ENCODE peak calls at places on chromosomes 5 and 9, in four cellular contexts. G, L, Z and I are unnamed samples. For H3K9me3, the result is how much of the 10 kb centered on the place peaks cover.

GRCh38 chr9:72665421-72665820 is 144.0 kb downstream of the TMC1 start:
- DNase-seq in G (no peak), L (no peak), Z (no peak), I (no peak)

GRCh38 chr5:81534481-81534840 is 140.5 kb upstream of the ACOT12 start:
- DNase-seq in G (no peak), L (no peak), Z (no peak), I (no peak)

GRCh38 chr9:84597131-84597530 is 72.4 kb upstream of the NTRK2 start:
- DNase-seq in G (no peak), L (no peak), Z (no peak), I (no peak)

GRCh38 chr9:35267716-35268115 is 105.9 kb downstream of the UNC13B start:
- DNase-seq in G (no peak), L (no peak), Z (no peak), I (no peak)

GRCh38 chr5:128163991-128164390 is 80.4 kb downstream of the SLC12A2 start:
- DNase-seq in G (no peak), L (no peak), Z (no peak), I (no peak)

GRCh38 chr9:11457809-11458785 is 845.3 kb upstream of the PTPRD start:
- DNase-seq in G (no peak), L (no peak), Z (no peak), I (no peak)

GRCh38 chr5:150148408-150148927 is 7.2 kb downstream of the PDGFRB start:
- DNase-seq in G (peak), L (no peak), Z (no peak), I (no peak)

GRCh38 chr9:111176511-111176910 is 138.2 kb upstream of the LPAR1 start:
- DNase-seq in G (no peak), L (no peak), Z (no peak), I (no peak)

GRCh38 chr5:89087551-89088318 is 204.8 kb upstream of the MEF2C start:
- DNase-seq in G (peak), L (no peak), Z (no peak), I (no peak)

GRCh38 chr5:59107692-59108091 is 524.8 kb downstream of the RAB3C start:
- DNase-seq in G (no peak), L (no peak), Z (no peak), I (no peak)

GRCh38 chr5:54254482-54255198 is 55.7 kb downstream of the ARL15 start:
- DNase-seq in G (no peak), L (no peak), Z (no peak), I (no peak)

GRCh38 chr9:112852741-112853505 is 37.8 kb downstream of the SLC46A2 start:
- DNase-seq in G (no peak), L (no peak), Z (no peak), I (no peak)

GRCh38 chr5:147216552-147217154 is 18.2 kb upstream of the STK32A start:
- DNase-seq in G (peak), L (no peak), Z (no peak), I (no peak)

GRCh38 chr9:33884856-33885701 is 68.1 kb downstream of the UBE2R2 start:
- DNase-seq in G (no peak), L (no peak), Z (no peak), I (no peak)

GRCh38 chr5:119049824-119050449 is 20.9 kb upstream of the DMXL1 start:
- DNase-seq in G (no peak), L (no peak), Z (no peak), I (no peak)

GRCh38 chr9:103913899-103914298 is 180.2 kb upstream of the SMC2 start:
- DNase-seq in G (no peak), L (no peak), Z (no peak), I (no peak)

GRCh38 chr5:169424956-169425318 is 124.0 kb upstream of the SLIT3 start:
- DNase-seq in G (no peak), L (no peak), Z (no peak), I (no peak)

GRCh38 chr9:130681769-130682489 is 11.7 kb upstream of the EXOSC2 start:
- DNase-seq in G (no peak), L (no peak), Z (no peak), I (no peak)

GRCh38 chr5:91206734-91207133 is 176.4 kb downstream of the ARRDC3 start:
- DNase-seq in G (no peak), L (no peak), Z (no peak), I (no peak)

GRCh38 chr9:18330736-18331335 is 143.1 kb upstream of the ADAMTSL1 start:
- DNase-seq in G (no peak), L (no peak), Z (no peak), I (no peak)

GRCh38 chr5:32753765-32754164 is 42.6 kb downstream of the NPR3 start:
- DNase-seq in G (no peak), L (no peak), Z (no peak), I (no peak)

GRCh38 chr9:88538311-88539085 is 3.5 kb downstream of the NXNL2 start:
- DNase-seq in G (no peak), L (no peak), Z (no peak), I (no peak)

GRCh38 chr9:14021871-14022525 is 291.9 kb downstream of the NFIB start:
- DNase-seq in G (no peak), L (no peak), Z (no peak), I (no peak)

GRCh38 chr5:137143244-137143605 is 355.9 kb downstream of the SPOCK1 start:
- DNase-seq in G (no peak), L (no peak), Z (no peak), I (no peak)

GRCh38 chr5:117889592-117889991 is 1098.8 kb downstream of the DTWD2 start:
- DNase-seq in G (no peak), L (no peak), Z (no peak), I (no peak)

GRCh38 chr5:139132515-139132914 is 65.7 kb downstream of the SIL1 start:
- DNase-seq in G (no peak), L (no peak), Z (no peak), I (no peak)
- H3K9me3 ChIP-seq in G (under half), L (under half), Z (under half), I (under half)

DNA sequence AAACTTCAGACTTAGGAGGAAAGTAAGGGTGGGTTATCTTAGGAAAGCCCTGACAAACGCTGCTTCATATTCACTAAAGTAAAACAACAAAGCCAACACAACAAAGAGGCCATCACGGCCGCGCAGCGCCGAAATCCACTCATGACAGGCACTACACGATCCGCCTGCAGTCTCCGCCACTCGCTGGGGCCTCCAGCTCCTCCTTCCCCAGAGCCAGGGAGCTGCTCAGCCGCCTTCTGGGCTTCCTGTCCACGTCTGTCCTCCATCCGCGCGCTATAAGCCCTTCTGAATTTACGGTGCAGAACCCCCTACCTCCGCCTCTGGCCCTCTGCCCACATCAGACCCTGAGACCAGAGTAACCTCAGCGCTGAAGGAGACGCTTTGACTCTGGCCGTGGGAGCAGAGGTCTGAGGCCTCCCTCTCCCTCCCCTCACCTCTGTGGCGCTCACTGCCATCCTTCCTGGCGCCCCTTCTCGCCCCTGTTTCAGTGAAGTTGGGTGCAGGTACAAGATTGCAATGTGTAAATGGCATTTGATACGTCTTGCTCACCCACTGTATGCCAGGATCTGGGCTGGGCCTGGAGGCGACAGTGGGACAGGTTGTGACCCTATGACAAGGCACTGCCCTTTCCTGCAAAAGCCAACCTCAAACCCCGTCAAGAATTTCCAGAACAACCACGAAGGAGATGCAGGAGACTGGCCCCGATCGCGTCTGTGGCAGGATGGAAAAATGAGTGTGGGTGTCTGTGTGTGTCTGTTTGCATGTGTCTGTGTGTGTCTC is 74.9 kb upstream of the PHYKPL start:
- DNase-seq in G (peak), L (no peak), Z (peak), I (no peak)
- H3K9me3 ChIP-seq in G (under half), L (under half), Z (under half), I (under half)

GRCh38 chr5:176994460-176995121 is 12.0 kb downstream of the UIMC1 start:
- DNase-seq in G (peak), L (no peak), Z (peak), I (no peak)
- H3K9me3 ChIP-seq in G (under half), L (under half), Z (under half), I (under half)

GRCh38 chr5:143383988-143384387 is 19.5 kb downstream of the NR3C1 start:
- DNase-seq in G (no peak), L (no peak), Z (no peak), I (no peak)
- H3K9me3 ChIP-seq in G (under half), L (under half), Z (under half), I (under half)

DNA sequence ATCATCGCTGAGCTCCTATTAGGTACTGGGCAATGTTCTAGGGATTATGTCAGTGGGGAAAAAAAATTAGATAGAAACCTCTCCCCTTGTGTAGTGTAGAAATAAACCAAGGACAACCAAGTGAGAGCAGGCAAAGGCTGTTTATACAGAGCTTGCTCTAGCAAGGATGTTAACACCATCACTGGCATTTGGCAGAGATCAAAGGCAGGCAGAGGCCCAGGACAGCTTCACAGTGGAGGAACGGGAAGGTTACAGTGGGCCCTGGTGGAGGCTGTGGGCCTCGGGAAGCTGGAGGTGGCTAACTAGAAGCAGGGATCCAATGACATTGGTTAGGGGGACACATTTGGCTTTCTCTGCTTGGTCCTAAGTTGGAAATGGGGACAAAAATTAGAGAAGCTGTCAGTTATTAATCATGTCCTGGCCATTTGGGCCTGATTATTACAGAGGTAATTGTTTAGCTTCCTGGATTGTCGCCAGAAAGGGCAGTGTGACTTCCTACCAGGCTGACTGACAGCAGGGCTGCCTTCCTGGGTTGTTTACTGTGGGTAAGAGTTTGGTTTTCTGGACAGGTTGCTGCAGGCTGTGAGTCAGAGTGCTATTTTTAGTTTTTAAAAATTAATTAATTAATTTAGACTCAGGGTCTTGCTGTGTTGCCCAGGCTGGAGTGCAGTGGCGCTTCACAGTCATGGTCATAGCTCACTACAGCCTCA is 259.3 kb downstream of the ROR2 start:
- DNase-seq in G (no peak), L (no peak), Z (no peak), I (no peak)
- H3K9me3 ChIP-seq in G (under half), L (under half), Z (under half), I (under half)